ENCODE peak calls at places on chromosome 21, in five cellular contexts. One of them, this sample, is unnamed.

GRCh38 chr21:44699502-44700001 is 2.6 kb downstream of the KRTAP10-12 start:
- DNase-seq in AG08395: no peak
- DNase-seq in central memory CD4-positive, alpha-beta T cell: no peak
- DNase-seq in non-pigmented ciliary epithelial cell: no peak
- DNase-seq in GM12891: no peak
- DNase-seq in this sample: no peak

GRCh38 chr21:35933466-35933865 is 126.9 kb downstream of the SETD4 start:
- DNase-seq in AG08395: peak; percentile 88
- DNase-seq in central memory CD4-positive, alpha-beta T cell: no peak
- DNase-seq in non-pigmented ciliary epithelial cell: no peak
- DNase-seq in GM12891: no peak
- DNase-seq in this sample: no peak

GRCh38 chr21:36980280-36981048 is 14.0 kb upstream of the HLCS start:
- DNase-seq in AG08395: peak; percentile 6
- DNase-seq in central memory CD4-positive, alpha-beta T cell: no peak
- DNase-seq in non-pigmented ciliary epithelial cell: no peak
- DNase-seq in GM12891: no peak
- DNase-seq in this sample: no peak

GRCh38 chr21:42157606-42158310 is 61.2 kb upstream of the ABCG1 start:
- DNase-seq in AG08395: no peak
- DNase-seq in central memory CD4-positive, alpha-beta T cell: no peak
- DNase-seq in non-pigmented ciliary epithelial cell: no peak
- DNase-seq in GM12891: no peak
- DNase-seq in this sample: peak; percentile 14

GRCh38 chr21:45995686-45996179 is 14.2 kb downstream of the COL6A1 start:
- DNase-seq in AG08395: no peak
- DNase-seq in central memory CD4-positive, alpha-beta T cell: no peak
- DNase-seq in non-pigmented ciliary epithelial cell: no peak
- DNase-seq in GM12891: no peak
- DNase-seq in this sample: no peak

GRCh38 chr21:36260030-36260787 is 59.8 kb upstream of the MORC3 start:
- DNase-seq in AG08395: peak; percentile 82
- DNase-seq in central memory CD4-positive, alpha-beta T cell: peak; percentile 62
- DNase-seq in non-pigmented ciliary epithelial cell: no peak
- DNase-seq in GM12891: peak; percentile 44
- DNase-seq in this sample: peak; percentile 45

GRCh38 chr21:45723049-45723958 is 79.8 kb downstream of the PCBP3 start:
- DNase-seq in AG08395: no peak
- DNase-seq in central memory CD4-positive, alpha-beta T cell: no peak
- DNase-seq in non-pigmented ciliary epithelial cell: no peak
- DNase-seq in GM12891: no peak
- DNase-seq in this sample: no peak

GRCh38 chr21:45997495-45998275 is 16.1 kb downstream of the COL6A1 start:
- DNase-seq in AG08395: no peak
- DNase-seq in central memory CD4-positive, alpha-beta T cell: no peak
- DNase-seq in non-pigmented ciliary epithelial cell: no peak
- DNase-seq in GM12891: no peak
- DNase-seq in this sample: no peak

GRCh38 chr21:45109831-45110492 is 35.6 kb downstream of the ADARB1 start:
- DNase-seq in AG08395: no peak
- DNase-seq in central memory CD4-positive, alpha-beta T cell: peak; percentile 20
- DNase-seq in non-pigmented ciliary epithelial cell: no peak
- DNase-seq in GM12891: peak; percentile 57
- DNase-seq in this sample: no peak

GRCh38 chr21:17726047-17726446 is 93.1 kb downstream of the C21orf91 start:
- DNase-seq in AG08395: peak; percentile 7
- DNase-seq in central memory CD4-positive, alpha-beta T cell: no peak
- DNase-seq in non-pigmented ciliary epithelial cell: no peak
- DNase-seq in GM12891: no peak
- DNase-seq in this sample: no peak

GRCh38 chr21:41615613-41616012 is 107.7 kb upstream of the TMPRSS2 start:
- DNase-seq in AG08395: peak; percentile 91
- DNase-seq in central memory CD4-positive, alpha-beta T cell: no peak
- DNase-seq in non-pigmented ciliary epithelial cell: peak; percentile 86
- DNase-seq in GM12891: no peak
- DNase-seq in this sample: no peak

GRCh38 chr21:32648165-32648564 is 36.0 kb upstream of the CFAP298 start:
- DNase-seq in AG08395: no peak
- DNase-seq in central memory CD4-positive, alpha-beta T cell: no peak
- DNase-seq in non-pigmented ciliary epithelial cell: no peak
- DNase-seq in GM12891: no peak
- DNase-seq in this sample: no peak

GRCh38 chr21:38329176-38329575 is 72.4 kb downstream of the KCNJ15 start:
- DNase-seq in AG08395: no peak
- DNase-seq in central memory CD4-positive, alpha-beta T cell: no peak
- DNase-seq in non-pigmented ciliary epithelial cell: no peak
- DNase-seq in GM12891: no peak
- DNase-seq in this sample: no peak

GRCh38 chr21:15667824-15668223 is 62.0 kb upstream of the USP25 start:
- DNase-seq in AG08395: no peak
- DNase-seq in central memory CD4-positive, alpha-beta T cell: no peak
- DNase-seq in non-pigmented ciliary epithelial cell: no peak
- DNase-seq in GM12891: no peak
- DNase-seq in this sample: no peak

GRCh38 chr21:46368533-46369285 is 44.8 kb downstream of the PCNT start:
- DNase-seq in AG08395: no peak
- DNase-seq in central memory CD4-positive, alpha-beta T cell: peak; percentile 54
- DNase-seq in non-pigmented ciliary epithelial cell: no peak
- DNase-seq in GM12891: peak; percentile 59
- DNase-seq in this sample: no peak

GRCh38 chr21:33373451-33373850 is 29.8 kb upstream of the IFNGR2 start:
- DNase-seq in AG08395: peak; percentile 33
- DNase-seq in central memory CD4-positive, alpha-beta T cell: no peak
- DNase-seq in non-pigmented ciliary epithelial cell: no peak
- DNase-seq in GM12891: no peak
- DNase-seq in this sample: no peak

GRCh38 chr21:16117331-16117730 is 387.5 kb downstream of the USP25 start:
- DNase-seq in AG08395: no peak
- DNase-seq in central memory CD4-positive, alpha-beta T cell: no peak
- DNase-seq in non-pigmented ciliary epithelial cell: no peak
- DNase-seq in GM12891: no peak
- DNase-seq in this sample: no peak

GRCh38 chr21:43012596-43012995 is 38.2 kb downstream of the PKNOX1 start:
- DNase-seq in AG08395: peak; percentile 22
- DNase-seq in central memory CD4-positive, alpha-beta T cell: no peak
- DNase-seq in non-pigmented ciliary epithelial cell: no peak
- DNase-seq in GM12891: no peak
- DNase-seq in this sample: no peak

GRCh38 chr21:45767071-45768006 is 123.8 kb downstream of the PCBP3 start:
- DNase-seq in AG08395: no peak
- DNase-seq in central memory CD4-positive, alpha-beta T cell: peak; percentile 33
- DNase-seq in non-pigmented ciliary epithelial cell: no peak
- DNase-seq in GM12891: no peak
- DNase-seq in this sample: no peak

GRCh38 chr21:21200103-21200938 is 202.1 kb downstream of the NCAM2 start:
- DNase-seq in AG08395: peak; percentile 91
- DNase-seq in central memory CD4-positive, alpha-beta T cell: no peak
- DNase-seq in non-pigmented ciliary epithelial cell: peak; percentile 100
- DNase-seq in GM12891: no peak
- DNase-seq in this sample: no peak

GRCh38 chr21:16358021-16358420 is 628.2 kb downstream of the USP25 start:
- DNase-seq in AG08395: no peak
- DNase-seq in central memory CD4-positive, alpha-beta T cell: no peak
- DNase-seq in non-pigmented ciliary epithelial cell: no peak
- DNase-seq in GM12891: no peak
- DNase-seq in this sample: no peak

GRCh38 chr21:44751799-44752636 is 40.6 kb upstream of the TSPEAR start:
- DNase-seq in AG08395: no peak
- DNase-seq in central memory CD4-positive, alpha-beta T cell: no peak
- DNase-seq in non-pigmented ciliary epithelial cell: no peak
- DNase-seq in GM12891: no peak
- DNase-seq in this sample: no peak

GRCh38 chr21:29309703-29310102 is 11.0 kb downstream of the BACH1 start:
- DNase-seq in AG08395: no peak
- DNase-seq in central memory CD4-positive, alpha-beta T cell: no peak
- DNase-seq in non-pigmented ciliary epithelial cell: no peak
- DNase-seq in GM12891: no peak
- DNase-seq in this sample: no peak

GRCh38 chr21:29265690-29266479 is 32.8 kb upstream of the BACH1 start:
- DNase-seq in AG08395: no peak
- DNase-seq in central memory CD4-positive, alpha-beta T cell: no peak
- DNase-seq in non-pigmented ciliary epithelial cell: no peak
- DNase-seq in GM12891: no peak
- DNase-seq in this sample: no peak

GRCh38 chr21:45870851-45871615 is 110.5 kb upstream of the COL6A1 start:
- DNase-seq in AG08395: no peak
- DNase-seq in central memory CD4-positive, alpha-beta T cell: no peak
- DNase-seq in non-pigmented ciliary epithelial cell: no peak
- DNase-seq in GM12891: no peak
- DNase-seq in this sample: no peak

This sample was measured in mesothelial cell of epicardium.